ENCODE peak calls at places on chromosome 2, in six cellular contexts. W is HCT116, X is K562, J is GM12878, T is SK-N-SH, U is HepG2. B is an unnamed sample. For H3K36me3, the result is how much of the 10 kb centered on the place peaks cover.

GRCh38 chr2:142586693-142587432 is 290.6 kb upstream of the KYNU start:
- DNase-seq in X (no peak), U (peak), W (no peak), T (no peak), J (no peak), B (no peak)

GRCh38 chr2:37454851-37455762 is 110.7 kb downstream of the QPCT start:
- DNase-seq in J (no peak), U (no peak), W (no peak), T (no peak), X (no peak), B (no peak)

GRCh38 chr2:135164431-135164830 is 112.3 kb downstream of the RAB3GAP1 start:
- DNase-seq in W (no peak), U (no peak), X (no peak), J (no peak), T (no peak), B (no peak)

GRCh38 chr2:47650001-47650535 is 132.9 kb upstream of the MSH6 start:
- DNase-seq in W (no peak), U (no peak), T (no peak), X (no peak), J (no peak), B (no peak)

GRCh38 chr2:134352844-134353243 is 99.0 kb downstream of the MGAT5 start:
- DNase-seq in J (no peak), W (no peak), U (no peak), T (no peak), X (no peak), B (no peak)

GRCh38 chr2:219362524-219363164 is 25.1 kb downstream of the DNPEP start:
- DNase-seq in X (no peak), J (peak), W (no peak), U (no peak), T (no peak), B (no peak)

GRCh38 chr2:111167238-111168162 is 46.8 kb downstream of the BCL2L11 start:
- DNase-seq in T (no peak), U (no peak), X (no peak), J (no peak), W (no peak), B (no peak)

GRCh38 chr2:158723921-158724802 is 71.0 kb upstream of the DAPL1 start:
- DNase-seq in W (peak), T (no peak), J (no peak), X (peak), U (peak), B (peak)

GRCh38 chr2:101057051-101057933 is 55.2 kb downstream of the RPL31 start:
- DNase-seq in W (no peak), J (no peak), X (no peak), T (no peak), U (no peak), B (no peak)

GRCh38 chr2:11004206-11004605 is 92.5 kb downstream of the KCNF1 start:
- DNase-seq in W (no peak), X (no peak), U (peak), T (no peak), J (no peak), B (no peak)

GRCh38 chr2:172101008-172101706 is 1.5 kb downstream of the DLX2 start:
- DNase-seq in U (no peak), J (no peak), T (peak), X (peak), W (no peak), B (no peak)

GRCh38 chr2:156319811-156320490 is 12.6 kb downstream of the NR4A2 start:
- DNase-seq in X (peak), U (no peak), W (no peak), T (peak), J (no peak), B (no peak)

GRCh38 chr2:106852103-106852502 is 33.9 kb downstream of the ST6GAL2 start:
- DNase-seq in U (no peak), X (no peak), J (no peak), W (no peak), T (no peak), B (no peak)

GRCh38 chr2:179543361-179543901 is 278.8 kb upstream of the SESTD1 start:
- DNase-seq in X (no peak), T (no peak), W (no peak), J (no peak), U (peak), B (no peak)

GRCh38 chr2:60706021-60706420 is 50.0 kb upstream of the PAPOLG start:
- DNase-seq in J (no peak), W (no peak), X (no peak), T (no peak), U (no peak), B (no peak)

GRCh38 chr2:96698221-96698861 is 41.5 kb downstream of the LMAN2L start:
- DNase-seq in J (no peak), T (no peak), U (no peak), W (no peak), X (no peak), B (no peak)

GRCh38 chr2:53880756-53881155 is 21.0 kb upstream of the GPR75 start:
- DNase-seq in J (no peak), X (no peak), T (no peak), W (no peak), U (no peak), B (no peak)

GRCh38 chr2:44267269-44268258 is 7.7 kb upstream of the SLC3A1 start:
- DNase-seq in J (no peak), U (no peak), T (no peak), X (no peak), W (no peak), B (no peak)

GRCh38 chr2:112004246-112004645 is 50.8 kb upstream of the TMEM87B start:
- DNase-seq in U (no peak), T (no peak), J (peak), X (no peak), W (no peak), B (no peak)

GRCh38 chr2:152875832-152876669 is 157.6 kb downstream of the ARL6IP6 start:
- DNase-seq in J (no peak), T (no peak), X (no peak), U (no peak), W (no peak), B (no peak)

GRCh38 chr2:179938026-179938425 is 69.1 kb downstream of the CWC22 start:
- DNase-seq in J (no peak), W (no peak), T (no peak), X (no peak), U (no peak), B (no peak)

GRCh38 chr2:196677404-196677803 is 37.9 kb downstream of the CCDC150 start:
- DNase-seq in J (no peak), W (no peak), X (no peak), U (no peak), T (peak), B (peak)

GRCh38 chr2:46652514-46653170 is 173.3 kb downstream of the TMEM247 start:
- DNase-seq in T (no peak), W (no peak), U (no peak), J (no peak), X (no peak), B (no peak)

GRCh38 chr2:206257861-206258260 is 16.6 kb upstream of the ZDBF2 start:
- DNase-seq in X (no peak), T (no peak), U (no peak), W (no peak), J (no peak), B (no peak)

GRCh38 chr2:206263959-206264603 is 10.4 kb upstream of the ZDBF2 start:
- DNase-seq in X (no peak), U (no peak), T (no peak), W (no peak), J (no peak), B (no peak)

GRCh38 chr2:206257345-206257744 is 17.1 kb upstream of the ZDBF2 start:
- DNase-seq in T (no peak), U (no peak), X (no peak), W (no peak), J (no peak), B (no peak)

GRCh38 chr2:206259615-206260426 is 14.6 kb upstream of the ZDBF2 start:
- DNase-seq in T (no peak), J (no peak), X (no peak), W (no peak), U (no peak), B (no peak)

GRCh38 chr2:206260427-206261012 is 13.9 kb upstream of the ZDBF2 start:
- DNase-seq in T (peak), W (no peak), X (no peak), U (peak), J (no peak), B (peak)
- TF ChIP-seq CTCF in T (peak), W (peak), X (peak), U (peak), J (peak), B (peak)

DNA sequence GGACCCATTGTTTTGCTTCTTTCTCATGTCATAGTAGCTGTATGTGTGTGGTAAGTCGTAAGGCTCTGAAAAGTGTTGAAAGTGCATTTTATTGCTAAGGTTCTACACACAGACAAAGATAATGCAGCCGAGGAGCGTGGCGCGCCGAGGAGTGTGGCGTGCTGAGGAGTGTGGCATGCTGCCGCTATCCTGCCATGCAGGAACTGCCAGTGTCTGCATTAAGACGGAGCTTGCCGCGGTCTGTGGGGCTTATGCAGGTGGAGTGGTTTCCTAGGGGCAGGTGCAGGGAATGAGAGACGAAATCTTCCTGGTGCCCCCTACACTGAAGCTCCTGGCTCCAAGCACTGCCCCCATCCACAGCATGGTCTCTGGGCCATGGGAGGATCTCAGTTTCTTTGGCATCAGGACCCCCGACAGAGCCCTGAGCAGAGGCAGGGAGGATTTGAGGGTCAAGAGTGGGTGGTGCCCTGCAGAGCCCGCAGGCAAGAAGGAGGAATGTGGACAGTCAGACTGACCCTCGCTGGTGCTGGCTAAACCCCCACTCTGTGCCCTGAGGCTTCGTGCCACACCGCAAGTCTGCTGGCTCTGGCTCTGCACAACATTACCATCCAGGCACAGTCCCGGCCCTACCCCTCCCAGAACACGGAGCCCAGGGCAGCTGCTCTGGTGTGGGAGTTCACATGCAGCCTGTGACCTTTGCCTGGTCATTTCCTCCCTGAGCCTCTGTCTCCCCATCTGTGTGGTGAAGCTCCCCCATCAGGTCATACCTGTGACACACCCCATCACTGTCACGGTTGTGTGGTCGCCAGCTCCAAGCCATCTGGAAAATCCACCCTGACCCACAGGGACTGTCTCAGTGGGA is 3.2 kb downstream of the SNED1 start:
- DNase-seq in T (no peak), X (no peak), U (no peak), W (no peak), J (no peak), B (no peak)
- H3K36me3 ChIP-seq in T (under half), X (under half), U (under half), W (under half), J (under half), B (under half)

DNA sequence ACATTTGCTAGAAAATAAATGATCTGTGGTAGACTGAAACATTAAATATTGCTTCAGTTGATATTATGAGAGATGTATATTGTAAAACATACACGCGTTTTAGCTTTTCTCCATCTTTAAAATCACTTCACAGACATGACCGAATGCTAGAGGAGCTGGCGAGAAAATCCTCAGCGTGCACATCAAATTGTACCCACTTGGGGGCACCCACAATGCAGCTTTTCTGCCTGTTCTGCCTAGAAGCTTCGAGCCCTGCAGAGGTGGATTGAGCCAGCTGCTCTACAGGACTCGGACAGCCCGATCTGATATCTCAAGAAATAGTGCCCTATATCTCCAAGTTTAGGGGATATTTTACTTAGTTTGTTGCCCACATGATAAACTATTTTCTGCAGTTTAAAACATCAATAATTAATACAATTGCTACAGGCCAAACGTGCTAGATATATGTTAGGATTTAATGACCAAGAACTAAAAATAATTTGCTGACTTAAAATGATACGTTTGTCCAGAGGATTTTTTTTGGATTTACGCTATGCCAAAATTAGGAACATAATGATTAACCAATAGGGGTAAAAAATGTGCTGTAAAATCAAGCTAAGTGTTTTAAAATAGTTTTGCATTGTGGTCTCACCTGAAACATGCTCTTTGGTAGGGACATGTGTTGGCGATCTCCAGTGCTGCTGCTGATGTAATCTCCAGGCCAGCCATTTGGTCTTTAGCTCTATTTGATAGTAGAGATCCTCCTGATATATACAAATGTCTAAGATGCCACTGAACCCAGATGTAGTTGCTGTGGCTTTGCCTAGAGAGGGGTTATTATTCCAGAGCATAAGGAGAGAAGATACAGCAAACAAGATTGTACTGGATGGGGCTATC is 22.3 kb upstream of the ATP5MC3 start:
- DNase-seq in U (peak), J (no peak), X (peak), T (peak), W (peak), B (no peak)
- TF ChIP-seq SIN3A in U (no peak), J (no peak), X (no peak), T (no peak), W (no peak), B (no peak)

DNA sequence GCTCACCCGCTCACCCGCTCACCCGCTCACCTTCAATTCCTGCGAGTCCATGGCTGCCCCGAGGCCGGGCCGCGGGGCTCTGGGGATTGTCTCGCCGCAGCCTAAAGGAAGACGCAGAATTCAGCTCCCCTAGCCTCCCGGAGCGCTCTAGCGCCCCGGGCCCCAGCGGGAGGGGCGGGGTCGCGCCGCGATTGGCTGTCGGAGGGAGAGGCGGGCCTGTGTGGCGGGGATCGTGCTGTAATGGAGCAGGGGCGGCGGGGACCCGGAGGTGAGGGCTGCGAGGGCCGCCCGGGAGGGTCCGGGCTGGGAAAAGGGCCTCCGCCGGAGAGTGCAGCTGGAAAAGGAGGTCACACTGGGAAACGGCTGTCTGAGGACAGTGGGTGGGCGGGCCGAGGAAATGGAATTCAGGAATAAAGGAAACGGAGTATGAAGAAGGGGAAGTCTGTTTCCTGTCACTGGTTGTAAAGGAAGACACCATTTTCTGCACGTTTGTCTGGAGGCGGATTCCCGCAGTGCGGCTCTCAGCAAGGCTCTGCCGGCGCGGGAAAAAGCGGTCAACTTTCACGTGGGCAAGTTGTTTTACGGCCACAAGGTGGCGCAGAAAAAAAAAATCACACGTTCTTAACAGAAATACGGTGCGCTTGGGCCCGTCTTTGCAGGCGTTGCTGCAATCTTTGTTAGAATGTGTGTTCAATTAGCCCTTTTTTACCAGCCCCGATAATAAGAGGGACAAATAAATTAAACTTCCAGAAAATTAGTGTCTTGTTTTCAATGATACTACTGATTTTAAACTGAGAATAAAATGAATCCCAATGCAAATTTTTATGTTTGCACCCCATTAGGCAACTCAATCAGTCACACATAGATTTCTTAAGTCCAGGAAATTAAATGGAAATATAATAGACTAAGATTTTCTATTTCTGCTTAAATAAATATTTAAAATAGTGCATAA is at the start of gene TTC21B:
- DNase-seq in J (peak), T (peak), U (peak), X (peak), W (peak), B (peak)
- TF ChIP-seq CTCF in J (peak), T (peak), U (peak), X (peak), W (peak), B (peak)

DNA sequence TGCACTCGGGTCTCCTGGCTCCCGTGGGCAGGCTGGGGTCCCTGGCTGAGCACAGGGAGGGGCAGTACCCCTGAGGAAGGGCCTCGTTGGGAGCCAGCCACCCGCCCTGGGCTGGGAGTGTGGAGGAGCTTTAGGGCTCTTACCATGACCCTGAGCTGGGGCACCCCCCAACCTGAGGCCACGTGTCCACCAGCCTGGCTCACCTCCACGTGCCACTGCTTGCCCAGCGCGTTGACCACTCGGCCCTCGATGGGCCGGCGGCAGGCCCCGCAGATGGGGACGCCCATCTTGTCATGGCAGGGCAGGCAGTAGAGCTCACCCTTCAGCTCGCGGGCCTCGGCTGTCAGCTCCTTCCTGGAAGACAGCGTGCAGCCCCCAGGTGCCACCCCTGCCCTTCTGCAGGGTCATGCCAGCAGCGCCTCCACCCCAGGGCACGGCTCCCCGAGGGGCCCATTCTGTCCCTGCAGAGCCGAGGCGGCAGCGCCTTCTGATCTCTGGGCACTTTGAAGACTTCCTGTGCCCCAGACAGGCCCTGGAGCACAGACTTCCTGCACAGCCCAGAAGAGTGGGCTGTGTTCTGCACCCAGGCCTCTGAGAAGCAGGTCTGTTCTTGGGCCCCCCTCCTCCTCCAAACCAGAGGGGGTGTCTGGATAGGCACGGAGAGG is 4.0 kb upstream of the GPR17 start:
- DNase-seq in U (no peak), W (no peak), J (no peak), T (no peak), X (no peak), B (no peak)
- H3K36me3 ChIP-seq in U (under half), W (under half), J (under half), T (under half), X (under half), B (under half)

DNA sequence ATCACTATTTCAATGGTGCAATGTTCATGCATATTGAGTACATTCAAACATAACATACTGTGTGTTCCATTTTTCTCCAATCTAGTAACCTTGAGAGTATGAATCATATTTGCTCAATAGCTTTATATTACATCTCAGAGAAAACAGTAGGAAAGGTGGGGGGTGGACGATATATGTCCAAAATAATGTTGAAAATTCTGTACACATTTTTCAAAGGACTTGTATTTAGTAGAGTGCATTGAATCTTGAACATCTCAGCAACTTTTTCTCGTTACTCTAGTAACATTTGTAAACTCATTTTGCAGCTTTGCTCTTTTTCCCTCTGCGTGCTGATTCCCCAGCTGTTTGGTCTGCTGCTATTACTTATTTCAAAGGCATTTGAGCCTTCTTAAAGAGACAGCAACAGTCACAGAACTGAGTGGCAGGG is 1487.0 kb downstream of the LRP1B start:
- DNase-seq in T (no peak), X (no peak), U (no peak), J (no peak), W (no peak), B (peak)
- TF ChIP-seq SIN3A in T (no peak), X (no peak), U (no peak), J (no peak), W (no peak), B (no peak)

DNA sequence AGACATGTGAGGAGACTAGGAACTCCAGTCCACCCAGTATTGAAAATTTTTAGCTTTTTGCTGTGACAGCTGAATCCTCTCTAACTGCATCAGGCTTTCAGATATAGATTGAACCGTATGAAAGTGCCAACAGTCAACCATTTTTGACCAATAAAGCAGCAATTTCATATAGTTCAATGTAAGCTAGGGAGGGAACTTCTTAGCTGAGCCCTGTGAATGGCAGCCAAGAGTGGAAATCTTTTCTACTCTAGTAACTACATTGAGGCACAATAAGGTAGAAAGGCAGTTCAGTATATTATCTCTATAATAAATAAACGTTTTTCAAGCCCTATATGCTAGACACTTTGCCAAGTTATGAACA is 96.3 kb upstream of the TANK start:
- DNase-seq in J (no peak), U (no peak), T (no peak), W (no peak), X (no peak), B (no peak)
- TF ChIP-seq CTCF in J (no peak), U (no peak), T (no peak), W (no peak), X (no peak), B (peak)